ENCODE peak calls at places on chromosome 6, in six cellular contexts. B, L, N, C, Q and S are unnamed samples.

GRCh38 chr6:142945446-142946180 is 637 bp upstream of the HIVEP2 start:
- DNase-seq in B (peak), Q (no peak), N (no peak), C (no peak), L (no peak), S (no peak)

GRCh38 chr6:28811873-28812272 is 111.9 kb downstream of the TRIM27 start:
- DNase-seq in B (no peak), Q (peak), C (no peak), L (peak), N (peak), S (no peak)

GRCh38 chr6:71707059-71707458 is 179.3 kb upstream of the RIMS1 start:
- DNase-seq in Q (no peak), C (no peak), N (no peak), L (no peak), B (no peak), S (no peak)

GRCh38 chr6:170165085-170165484 is 125.8 kb downstream of the DLL1 start:
- DNase-seq in N (no peak), Q (no peak), L (no peak), C (no peak), B (no peak), S (no peak)

GRCh38 chr6:34128045-34128444 is 17.8 kb downstream of the GRM4 start:
- DNase-seq in C (no peak), L (no peak), N (no peak), B (no peak), Q (no peak), S (no peak)

GRCh38 chr6:21808045-21808470 is 214.5 kb downstream of the SOX4 start:
- DNase-seq in N (no peak), C (no peak), Q (peak), B (no peak), L (peak), S (no peak)

GRCh38 chr6:35148167-35148741 is 7.1 kb upstream of the TCP11 start:
- DNase-seq in B (no peak), N (no peak), L (peak), Q (peak), C (no peak), S (no peak)

GRCh38 chr6:134029495-134030455 is 22.6 kb downstream of the SLC2A12 start:
- DNase-seq in C (no peak), B (no peak), L (peak), Q (peak), N (no peak), S (no peak)

GRCh38 chr6:138540468-138540867 is 41.2 kb upstream of the NHSL1 start:
- DNase-seq in Q (no peak), N (no peak), B (no peak), C (no peak), L (peak), S (no peak)

GRCh38 chr6:128768187-128768586 is 114.8 kb upstream of the LAMA2 start:
- DNase-seq in C (no peak), N (no peak), Q (no peak), L (no peak), B (no peak), S (no peak)

GRCh38 chr6:31738048-31738979 is 1.5 kb upstream of the MSH5 start:
- DNase-seq in Q (peak), N (peak), C (peak), L (peak), B (peak), S (no peak)

GRCh38 chr6:142265476-142265875 is 36.3 kb upstream of the ADGRG6 start:
- DNase-seq in N (no peak), L (no peak), Q (no peak), C (no peak), B (no peak), S (no peak)

GRCh38 chr6:80210618-80211017 is 104.1 kb downstream of the BCKDHB start:
- DNase-seq in L (peak), B (no peak), N (no peak), C (no peak), Q (no peak), S (no peak)

GRCh38 chr6:46592046-46592445 is 60.6 kb downstream of the CYP39A1 start:
- DNase-seq in C (no peak), L (no peak), Q (no peak), N (no peak), B (no peak), S (no peak)

GRCh38 chr6:17493286-17493685 is 99.9 kb downstream of the CAP2 start:
- DNase-seq in B (no peak), Q (peak), L (peak), C (no peak), N (no peak), S (no peak)

GRCh38 chr6:89037156-89037900 is 43.2 kb upstream of the PNRC1 start:
- DNase-seq in L (no peak), N (no peak), Q (peak), C (no peak), B (no peak), S (peak)

GRCh38 chr6:41374618-41375590 is 39.5 kb downstream of the NCR2 start:
- DNase-seq in N (no peak), L (no peak), Q (no peak), C (no peak), B (no peak), S (no peak)

GRCh38 chr6:78615430-78615904 is 251.9 kb upstream of the IRAK1BP1 start:
- DNase-seq in L (peak), B (no peak), Q (peak), C (no peak), N (no peak), S (peak)

GRCh38 chr6:157761331-157761921 is 61.6 kb upstream of the SNX9 start:
- DNase-seq in N (no peak), B (peak), Q (peak), C (no peak), L (peak), S (no peak)

GRCh38 chr6:1285589-1286340 is 26.1 kb upstream of the FOXQ1 start:
- DNase-seq in N (peak), L (peak), Q (peak), B (no peak), C (no peak), S (peak)

GRCh38 chr6:112863753-112864152 is 516.6 kb downstream of the RFPL4B start:
- DNase-seq in N (no peak), L (no peak), Q (no peak), C (no peak), B (no peak), S (no peak)

GRCh38 chr6:18501313-18502013 is 114.3 kb downstream of the RNF144B start:
- DNase-seq in C (no peak), N (peak), B (no peak), L (peak), Q (peak), S (no peak)

GRCh38 chr6:93447874-93448273 is 28.5 kb upstream of the EPHA7 start:
- DNase-seq in L (no peak), N (no peak), Q (no peak), C (no peak), B (no peak), S (no peak)

GRCh38 chr6:168988801-168989200 is 264.8 kb downstream of the THBS2 start:
- DNase-seq in L (peak), N (no peak), C (no peak), Q (no peak), B (no peak), S (no peak)

GRCh38 chr6:161449521-161449920 is 175.7 kb upstream of the AGPAT4 start:
- DNase-seq in C (no peak), N (no peak), L (peak), Q (no peak), B (no peak), S (no peak)

GRCh38 chr6:138964012-138964411 is 24.0 kb downstream of the REPS1 start:
- DNase-seq in C (no peak), Q (no peak), N (no peak), B (no peak), L (no peak), S (no peak)

GRCh38 chr6:149941583-149942460 is at the start of gene ULBP2:
- DNase-seq in L (peak), N (peak), Q (peak), B (peak), C (peak), S (peak)